ENCODE peak calls at places on chromosomes 2 and 18, in five cellular contexts. D is MM.1S, F is heart left ventricle, V is MCF 10A, C is lower leg skin. B is an unnamed sample.

GRCh38 chr18:58205087-58205779 is 161.2 kb downstream of the NEDD4L start:
- DNase-seq in F (no peak), D (no peak), C (no peak), V (no peak), B (no peak)

GRCh38 chr2:158730621-158730905 is 64.6 kb upstream of the DAPL1 start:
- DNase-seq in C (no peak), V (no peak), D (no peak), F (no peak), B (no peak)

GRCh38 chr18:35983818-35984217 is 11.3 kb downstream of the RMP24 start:
- DNase-seq in F (no peak), C (no peak), V (no peak), D (no peak), B (no peak)

GRCh38 chr18:77052297-77052645 is 80.3 kb downstream of the MBP start:
- DNase-seq in D (no peak), V (no peak), C (no peak), F (no peak), B (no peak)

GRCh38 chr18:57898506-57899124 is 95.5 kb upstream of the ATP8B1 start:
- DNase-seq in F (no peak), D (no peak), V (peak), C (no peak), B (no peak)

GRCh38 chr2:43083278-43083677 is 143.1 kb downstream of the ZFP36L2 start:
- DNase-seq in D (no peak), V (no peak), C (no peak), F (no peak), B (no peak)

GRCh38 chr2:127528487-127528886 is 2.2 kb upstream of the IWS1 start:
- DNase-seq in C (no peak), D (no peak), V (no peak), F (no peak), B (no peak)

GRCh38 chr2:129885735-129886134 is 93.7 kb upstream of the RAB6C start:
- DNase-seq in C (no peak), V (no peak), D (no peak), F (no peak), B (no peak)

GRCh38 chr18:11251229-11251890 is 102.0 kb upstream of the PIEZO2 start:
- DNase-seq in V (peak), C (no peak), F (no peak), D (no peak), B (no peak)

GRCh38 chr2:152038451-152038958 is 60.3 kb downstream of the CACNB4 start:
- DNase-seq in V (no peak), C (peak), F (peak), D (no peak), B (no peak)

GRCh38 chr2:64327510-64328414 is 126.2 kb upstream of the LGALSL start:
- DNase-seq in C (no peak), V (no peak), F (peak), D (peak), B (peak)

GRCh38 chr2:3270095-3270478 is 107.5 kb downstream of the EIPR1 start:
- DNase-seq in D (no peak), V (no peak), C (no peak), F (no peak), B (no peak)

GRCh38 chr18:49340446-49340845 is 120.0 kb downstream of the DYM start:
- DNase-seq in D (no peak), F (no peak), V (no peak), C (no peak), B (no peak)

GRCh38 chr18:67600781-67601180 is 84.3 kb upstream of the DSEL start:
- DNase-seq in F (no peak), D (no peak), C (no peak), V (no peak), B (no peak)

GRCh38 chr18:67730884-67731283 is 214.4 kb upstream of the DSEL start:
- DNase-seq in V (peak), C (no peak), D (no peak), F (no peak), B (no peak)

GRCh38 chr2:137367361-137367760 is 596.9 kb upstream of the HNMT start:
- DNase-seq in F (no peak), V (peak), C (no peak), D (no peak), B (no peak)

GRCh38 chr2:30149513-30149912 is 2.7 kb downstream of the YPEL5 start:
- DNase-seq in D (no peak), V (peak), F (no peak), C (no peak), B (no peak)

GRCh38 chr18:78905334-78905733 is 74.3 kb upstream of the SALL3 start:
- DNase-seq in C (no peak), D (no peak), V (no peak), F (no peak), B (no peak)

GRCh38 chr18:2425426-2426317 is 145.6 kb downstream of the METTL4 start:
- DNase-seq in V (peak), C (no peak), D (no peak), F (no peak), B (no peak)

GRCh38 chr2:49753344-49753930 is 599.1 kb upstream of the FSHR start:
- DNase-seq in D (no peak), F (no peak), C (no peak), V (no peak), B (no peak)

GRCh38 chr18:60469396-60469795 is 96.8 kb upstream of the MC4R start:
- DNase-seq in C (no peak), D (peak), F (no peak), V (no peak), B (no peak)

GRCh38 chr2:157055660-157056199 is 201.8 kb upstream of the GALNT5 start:
- DNase-seq in F (no peak), C (no peak), V (peak), D (peak), B (no peak)

GRCh38 chr2:66490588-66491001 is 55.7 kb downstream of the MEIS1 start:
- DNase-seq in V (no peak), C (no peak), D (no peak), F (no peak), B (no peak)

GRCh38 chr18:36758001-36758400 is 70.8 kb downstream of the TPGS2 start:
- DNase-seq in C (no peak), D (no peak), F (no peak), V (no peak), B (no peak)

GRCh38 chr2:37417321-37417720 is 72.9 kb downstream of the QPCT start:
- DNase-seq in V (no peak), C (no peak), D (no peak), F (no peak), B (no peak)

GRCh38 chr2:230008708-230009066 is 60.0 kb downstream of the SLC16A14 start:
- DNase-seq in D (no peak), F (no peak), C (no peak), V (no peak), B (no peak)

GRCh38 chr2:233418761-233419625 is 64.7 kb downstream of the DGKD start:
- DNase-seq in V (peak), F (peak), C (no peak), D (peak), B (peak)

GRCh38 chr18:23141022-23141999 is 6.0 kb downstream of the CABLES1 start:
- DNase-seq in C (no peak), F (peak), V (no peak), D (no peak), B (no peak)

DNA sequence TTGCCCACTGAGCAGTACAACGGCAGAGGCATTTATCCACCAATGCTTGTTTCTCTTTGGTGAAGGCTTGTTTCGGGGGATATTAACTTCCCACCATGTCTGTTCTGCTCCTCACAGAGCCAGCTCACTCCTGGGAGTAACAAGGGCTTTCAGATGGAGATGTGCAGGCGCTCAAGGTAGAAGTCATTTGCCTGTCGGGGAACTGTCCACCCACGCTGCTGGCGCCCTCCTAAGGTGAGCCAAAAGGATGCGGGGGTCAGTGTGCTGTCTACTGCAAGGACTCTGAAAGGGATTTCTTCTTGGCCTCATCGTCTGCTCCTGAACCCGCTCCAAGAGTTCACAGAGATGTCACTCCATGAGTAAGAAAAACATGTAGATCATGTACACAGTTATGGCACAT is 57.0 kb upstream of the CYRIA start:
- DNase-seq in F (no peak), C (no peak), V (no peak), D (no peak), B (no peak)
- TF ChIP-seq CTCF in F (no peak), C (no peak), V (no peak), D (no peak), B (no peak)

GRCh38 chr2:14907014-14907612 is 274.6 kb downstream of the LRATD1 start:
- DNase-seq in C (no peak), V (peak), F (no peak), D (no peak), B (no peak)
- TF ChIP-seq CTCF in C (no peak), V (no peak), F (no peak), D (no peak), B (no peak)

DNA sequence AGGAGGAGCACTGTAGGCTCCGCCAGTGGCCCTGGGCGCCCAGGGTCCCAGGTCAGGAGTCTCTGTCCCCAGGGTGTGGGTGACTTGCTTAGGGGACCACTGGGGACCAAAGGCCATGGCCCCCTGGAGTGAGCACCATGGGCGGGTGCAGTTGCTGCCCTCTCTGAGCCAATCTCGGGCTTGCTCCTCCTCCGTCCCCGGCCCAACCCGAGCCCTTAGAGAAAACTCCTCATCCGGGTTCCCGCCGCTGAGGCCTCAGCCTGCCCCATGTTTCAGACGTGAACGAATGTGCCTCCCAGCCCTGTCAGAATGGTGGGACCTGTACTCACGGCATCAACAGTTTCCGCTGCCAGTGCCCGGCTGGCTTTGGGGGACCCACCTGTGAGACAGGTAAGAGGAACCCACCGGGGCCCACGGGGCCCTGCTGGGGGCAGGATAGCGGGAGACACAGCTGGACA is 38.6 kb downstream of the SNED1 start:
- DNase-seq in F (no peak), V (no peak), D (peak), C (peak), B (peak)
- TF ChIP-seq CTCF in F (no peak), V (no peak), D (no peak), C (no peak), B (no peak)

GRCh38 chr2:111099402-111099801 is 21.3 kb upstream of the BCL2L11 start:
- DNase-seq in V (no peak), C (no peak), D (no peak), F (no peak), B (no peak)

GRCh38 chr2:111102216-111102615 is 18.5 kb upstream of the BCL2L11 start:
- DNase-seq in C (no peak), F (no peak), D (no peak), V (no peak), B (no peak)

GRCh38 chr2:111100087-111100764 is 20.5 kb upstream of the BCL2L11 start:
- DNase-seq in V (no peak), F (no peak), D (peak), C (no peak), B (no peak)

GRCh38 chr2:111101592-111101991 is 19.1 kb upstream of the BCL2L11 start:
- DNase-seq in V (no peak), C (no peak), F (no peak), D (peak), B (no peak)

DNA sequence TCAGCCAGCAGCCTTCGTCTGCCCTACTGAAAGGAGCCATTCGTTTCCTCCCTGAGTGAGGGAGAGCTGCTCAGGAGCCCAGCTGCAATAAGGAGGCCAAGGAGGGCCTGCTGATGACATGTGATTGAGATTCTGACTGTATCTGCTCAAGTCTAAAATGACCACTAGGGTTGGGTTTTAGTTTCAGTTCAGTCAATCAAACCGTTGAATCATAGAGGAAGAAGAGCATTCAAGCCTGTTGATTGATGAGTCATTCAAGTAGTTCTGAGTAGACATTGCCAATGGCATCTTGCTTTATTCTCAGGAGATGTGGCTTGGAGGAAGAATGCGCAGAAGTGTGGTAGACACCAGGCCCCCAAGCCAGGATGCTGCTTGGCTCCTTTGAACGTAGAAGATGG is 19.9 kb upstream of the BCL2L11 start:
- DNase-seq in V (peak), D (peak), C (no peak), F (no peak), B (peak)
- TF ChIP-seq CTCF in V (no peak), D (peak), C (no peak), F (no peak), B (no peak)

GRCh38 chr2:166700079-166700478 is 188.2 kb upstream of the XIRP2 start:
- DNase-seq in C (no peak), V (peak), F (no peak), D (no peak), B (no peak)
- TF ChIP-seq CTCF in C (no peak), V (no peak), F (peak), D (peak), B (no peak)

GRCh38 chr18:28781616-28782362 is 604.9 kb upstream of the CDH2 start:
- DNase-seq in D (no peak), C (no peak), F (no peak), V (no peak), B (no peak)

GRCh38 chr18:28789460-28789859 is 612.5 kb upstream of the CDH2 start:
- DNase-seq in V (no peak), D (no peak), C (no peak), F (no peak), B (no peak)

GRCh38 chr18:28792404-28793103 is 615.6 kb upstream of the CDH2 start:
- DNase-seq in V (peak), F (no peak), C (no peak), D (no peak), B (no peak)

GRCh38 chr18:28791101-28791500 is 614.2 kb upstream of the CDH2 start:
- DNase-seq in D (no peak), C (no peak), F (no peak), V (no peak), B (no peak)

DNA sequence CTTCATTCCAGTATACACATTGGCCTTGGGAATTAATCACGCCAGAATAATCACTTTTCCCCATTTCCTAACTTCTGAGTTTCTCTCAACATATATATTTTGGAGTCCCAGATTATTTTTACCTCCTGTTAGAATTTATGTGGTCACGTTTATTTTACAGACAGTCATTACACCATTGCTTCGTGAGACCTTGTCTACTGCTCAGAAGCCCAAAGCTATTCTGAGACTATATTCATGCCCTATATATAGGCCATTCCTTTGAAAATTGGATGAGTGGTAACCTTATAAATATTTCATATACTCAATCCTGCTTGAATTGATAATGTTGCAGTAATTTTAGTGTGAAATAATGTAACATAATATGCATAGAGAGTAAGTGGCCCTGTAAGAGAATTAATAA is 610.0 kb upstream of the CDH2 start:
- DNase-seq in V (no peak), D (no peak), F (no peak), C (no peak), B (no peak)
- TF ChIP-seq CTCF in V (no peak), D (no peak), F (no peak), C (no peak), B (no peak)

DNA sequence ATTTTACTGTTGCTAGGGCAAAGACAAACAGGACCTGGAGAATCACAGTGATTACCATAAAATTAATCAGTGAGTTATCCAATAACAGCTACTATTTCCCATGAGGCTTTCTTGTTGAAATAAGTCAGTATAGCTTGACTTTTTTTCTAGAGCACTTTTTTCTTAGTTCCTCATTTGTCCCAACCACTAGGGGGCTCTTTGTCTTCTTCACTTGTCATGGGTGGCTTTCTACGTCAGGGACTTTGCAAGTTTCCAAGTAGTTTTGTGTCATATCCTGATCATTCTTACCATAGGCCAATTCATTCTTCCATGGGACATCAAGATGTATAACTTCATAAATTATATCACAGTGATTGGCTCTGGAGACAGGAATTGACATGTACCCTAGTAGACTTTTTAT is 1019.6 kb upstream of the PIK3C3 start:
- DNase-seq in D (peak), V (peak), F (no peak), C (no peak), B (no peak)
- TF ChIP-seq CTCF in D (peak), V (peak), F (peak), C (no peak), B (peak)

GRCh38 chr18:675307-675706 is 17.9 kb downstream of the TYMS start:
- DNase-seq in D (no peak), V (no peak), F (no peak), C (no peak), B (no peak)
- TF ChIP-seq CTCF in D (no peak), V (no peak), F (no peak), C (no peak), B (no peak)

GRCh38 chr2:27707462-27708256 is 44.0 kb downstream of the SLC4A1AP start:
- DNase-seq in F (no peak), C (peak), D (no peak), V (no peak), B (no peak)
- TF ChIP-seq CTCF in F (no peak), C (no peak), D (no peak), V (no peak), B (no peak)

DNA sequence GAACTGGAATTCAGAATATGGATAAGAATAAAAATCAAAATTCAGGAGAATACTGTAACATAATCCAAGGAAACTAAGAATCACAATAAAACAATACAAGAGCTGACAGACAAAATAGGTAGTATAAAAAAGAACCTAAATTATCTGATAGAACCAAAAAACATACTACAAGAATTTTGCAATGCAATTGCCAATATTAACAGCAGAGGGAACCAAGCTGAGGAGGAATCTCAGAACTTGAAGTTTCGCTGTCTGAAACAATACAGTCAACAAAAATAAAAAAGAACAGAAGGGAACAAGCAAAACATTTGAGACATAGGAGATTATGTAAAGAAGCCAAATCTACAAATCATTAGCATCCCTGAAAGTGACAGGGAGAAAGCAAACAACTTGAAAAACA is 84.1 kb upstream of the GALNT13 start:
- DNase-seq in V (no peak), F (no peak), D (no peak), C (no peak), B (no peak)
- TF ChIP-seq CTCF in V (peak), F (no peak), D (no peak), C (no peak), B (no peak)